ENCODE peak calls at places on chromosomes 12 and 14, in ten cellular contexts. E, F, K, V, X, U, O, I, W and L are unnamed samples. For H3K4me1, the result is how much of the 10 kb centered on the place peaks cover.

GRCh38 chr14:94382684-94383663 is 5.4 kb downstream of the SERPINA1 start:
- DNase-seq in V (no peak), K (no peak), X (no peak), U (no peak), I (peak), W (no peak), E (no peak), F (no peak), O (no peak), L (no peak)

GRCh38 chr12:123962530-123962929 is 10.1 kb downstream of the CCDC92 start:
- DNase-seq in I (no peak), E (no peak), F (no peak), O (no peak), U (no peak), V (no peak), K (no peak), X (no peak), W (no peak), L (no peak)

GRCh38 chr14:52824479-52824878 is 33.1 kb upstream of the GNPNAT1 start:
- DNase-seq in K (no peak), I (no peak), E (no peak), W (no peak), X (no peak), V (no peak), F (no peak), O (no peak), U (no peak), L (no peak)

GRCh38 chr12:52452101-52452500 is at the start of gene KRT6B:
- DNase-seq in F (no peak), V (no peak), E (no peak), K (no peak), X (no peak), I (no peak), O (peak), W (no peak), U (no peak), L (no peak)

GRCh38 chr12:461425-461824 is 1.7 kb downstream of the B4GALNT3 start:
- DNase-seq in E (no peak), I (no peak), V (no peak), U (no peak), W (no peak), O (no peak), K (no peak), X (no peak), F (no peak), L (no peak)

GRCh38 chr12:5921027-5921909 is 23.8 kb downstream of the ANO2 start:
- DNase-seq in V (no peak), I (no peak), X (no peak), U (no peak), F (no peak), O (no peak), K (no peak), E (no peak), W (no peak), L (no peak)

GRCh38 chr14:28754209-28754985 is 12.2 kb upstream of the FOXG1 start:
- DNase-seq in V (no peak), U (no peak), I (no peak), X (no peak), W (peak), E (no peak), K (no peak), O (peak), F (no peak), L (no peak)

GRCh38 chr12:75722714-75723200 is 211.3 kb upstream of the KRR1 start:
- DNase-seq in V (peak), X (peak), F (peak), U (no peak), I (peak), K (no peak), O (peak), E (peak), W (peak), L (no peak)

GRCh38 chr14:100911665-100912316 is 8.3 kb upstream of the RTL1 start:
- DNase-seq in O (peak), I (no peak), X (no peak), U (no peak), K (no peak), E (no peak), F (no peak), W (no peak), V (no peak), L (no peak)

GRCh38 chr14:47278233-47278842 is 397.1 kb downstream of the MDGA2 start:
- DNase-seq in W (peak), U (no peak), O (peak), F (no peak), E (no peak), V (peak), X (no peak), K (peak), I (no peak), L (peak)

GRCh38 chr14:34013714-34014055 is 62.8 kb upstream of the EGLN3 start:
- DNase-seq in V (no peak), X (no peak), O (no peak), U (no peak), E (no peak), K (no peak), I (no peak), F (no peak), W (no peak), L (no peak)

GRCh38 chr12:3117628-3118027 is 40.4 kb downstream of the TSPAN9 start:
- DNase-seq in W (no peak), U (no peak), V (no peak), O (peak), E (no peak), K (no peak), X (no peak), I (no peak), F (no peak), L (no peak)

GRCh38 chr12:52014567-52015392 is 8.0 kb downstream of the TAMALIN start:
- DNase-seq in E (no peak), K (no peak), O (no peak), F (no peak), W (no peak), X (no peak), U (no peak), V (no peak), I (no peak), L (no peak)

GRCh38 chr14:103118663-103119404 is 4.4 kb upstream of the TNFAIP2 start:
- DNase-seq in O (no peak), F (no peak), V (no peak), I (peak), X (no peak), E (no peak), U (peak), K (peak), W (no peak), L (no peak)

GRCh38 chr12:29159690-29160089 is 10.6 kb downstream of the FAR2 start:
- DNase-seq in U (no peak), K (no peak), E (no peak), W (no peak), I (no peak), V (no peak), X (no peak), F (no peak), O (no peak), L (no peak)

GRCh38 chr12:43578782-43579181 is 26.8 kb upstream of the ADAMTS20 start:
- DNase-seq in W (no peak), O (no peak), K (no peak), E (no peak), F (no peak), I (no peak), V (no peak), U (no peak), X (no peak), L (no peak)

GRCh38 chr14:56023681-56024080 is 94.5 kb upstream of the PELI2 start:
- DNase-seq in X (no peak), W (no peak), E (no peak), V (no peak), F (no peak), O (no peak), U (no peak), I (no peak), K (no peak), L (no peak)

GRCh38 chr12:75721231-75721641 is 209.8 kb upstream of the KRR1 start:
- DNase-seq in X (no peak), E (no peak), W (no peak), V (no peak), K (no peak), I (no peak), U (no peak), F (no peak), O (no peak), L (no peak)

GRCh38 chr14:35403085-35403396 is 1.5 kb downstream of the NFKBIA start:
- DNase-seq in U (no peak), F (no peak), W (no peak), E (peak), X (no peak), I (peak), O (peak), K (peak), V (no peak), L (no peak)

GRCh38 chr14:91115986-91116385 is 2.1 kb downstream of the DGLUCY start:
- DNase-seq in K (no peak), E (no peak), W (no peak), U (no peak), I (no peak), X (no peak), F (no peak), O (peak), V (no peak), L (no peak)

DNA sequence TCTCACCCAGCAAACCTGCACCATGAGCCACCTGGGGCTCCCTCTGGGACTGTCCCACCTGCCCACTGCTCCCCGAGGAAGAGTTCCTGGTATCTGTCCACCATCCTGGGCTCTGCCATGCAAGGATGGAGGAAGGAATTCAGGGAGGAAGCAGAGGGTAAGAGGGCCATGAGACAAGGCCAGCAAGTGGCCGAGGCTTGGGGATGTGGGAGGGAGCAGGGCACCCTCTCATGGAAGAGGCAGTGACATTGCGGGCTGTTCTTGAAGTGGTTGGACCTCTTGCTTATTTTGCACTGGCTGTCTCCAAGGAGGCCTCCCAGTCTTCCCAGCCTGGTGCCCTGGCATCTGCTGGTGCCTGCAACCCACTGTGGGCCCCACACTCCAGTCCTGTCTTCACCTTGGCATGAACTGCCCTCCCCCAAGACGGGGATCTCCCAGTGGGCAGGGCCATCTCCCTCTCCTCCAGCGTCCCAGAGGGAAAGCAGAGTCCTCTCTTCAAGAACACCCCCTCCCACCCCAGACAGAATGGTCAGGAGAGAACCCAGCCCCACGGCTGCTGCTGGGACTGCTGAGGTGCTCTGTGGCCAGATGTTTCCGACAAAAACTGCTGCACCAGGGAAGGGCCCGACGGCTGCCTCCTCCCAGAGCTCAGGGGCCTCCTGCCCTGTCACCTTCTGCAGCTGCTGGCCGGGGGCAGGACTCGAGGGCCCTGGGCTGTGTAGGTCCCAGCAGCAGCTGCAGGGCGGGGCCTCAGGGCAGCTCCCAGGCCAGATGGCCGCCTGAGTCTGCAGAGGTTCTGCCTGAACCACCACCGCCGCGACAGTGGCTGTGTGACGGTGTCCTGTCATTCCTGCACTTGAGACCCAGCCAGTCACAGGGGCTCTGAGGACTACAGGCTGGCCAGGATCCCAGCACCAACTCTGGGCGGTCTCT is 1.8 kb upstream of the AKT1 start:
- DNase-seq in E (no peak), O (no peak), I (no peak), U (no peak), X (no peak), K (no peak), W (no peak), F (no peak), V (no peak), L (no peak)
- H3K4me1 ChIP-seq in E (under half), O (under half), I (under half), U (half or more), X (under half), K (half or more), W (under half), F (half or more), V (under half), L (under half)

GRCh38 chr14:60093606-60094005 is 1.9 kb downstream of the PCNX4 start:
- DNase-seq in K (no peak), O (peak), I (no peak), F (no peak), U (no peak), W (no peak), X (no peak), V (no peak), E (no peak), L (no peak)
- H3K27ac ChIP-seq in K (no peak), O (no peak), I (no peak), F (peak), U (peak), W (peak), X (no peak), V (no peak), E (peak), L (no peak)

DNA sequence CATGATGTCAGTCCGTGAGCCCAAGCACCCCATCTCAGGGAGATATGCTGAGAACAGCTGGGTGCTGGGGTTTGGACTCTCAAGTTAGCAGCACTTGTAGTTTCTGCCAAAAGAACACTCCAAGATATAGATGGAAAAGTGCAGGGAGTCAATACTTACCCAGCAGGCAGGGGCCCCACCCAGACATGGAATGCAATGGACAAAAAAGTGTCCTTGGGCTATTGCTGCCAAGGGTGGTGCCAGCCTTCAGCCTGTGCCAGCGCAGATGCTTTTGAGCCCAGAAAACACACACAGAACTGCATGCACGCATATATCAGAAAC is 17.0 kb upstream of the IRF2BPL start:
- DNase-seq in W (no peak), O (peak), E (no peak), F (no peak), X (no peak), V (no peak), K (no peak), I (peak), U (peak), L (no peak)
- H3K4me1 ChIP-seq in W (half or more), O (half or more), E (half or more), F (half or more), X (under half), V (half or more), K (half or more), I (under half), U (half or more), L (under half)

GRCh38 chr12:21942377-21942703 is 1.1 kb upstream of the ABCC9 start:
- DNase-seq in I (no peak), U (no peak), K (no peak), E (no peak), O (no peak), X (no peak), W (no peak), V (no peak), F (no peak), L (no peak)
- H3K27ac ChIP-seq in I (no peak), U (peak), K (peak), E (no peak), O (no peak), X (no peak), W (no peak), V (no peak), F (peak), L (no peak)

DNA sequence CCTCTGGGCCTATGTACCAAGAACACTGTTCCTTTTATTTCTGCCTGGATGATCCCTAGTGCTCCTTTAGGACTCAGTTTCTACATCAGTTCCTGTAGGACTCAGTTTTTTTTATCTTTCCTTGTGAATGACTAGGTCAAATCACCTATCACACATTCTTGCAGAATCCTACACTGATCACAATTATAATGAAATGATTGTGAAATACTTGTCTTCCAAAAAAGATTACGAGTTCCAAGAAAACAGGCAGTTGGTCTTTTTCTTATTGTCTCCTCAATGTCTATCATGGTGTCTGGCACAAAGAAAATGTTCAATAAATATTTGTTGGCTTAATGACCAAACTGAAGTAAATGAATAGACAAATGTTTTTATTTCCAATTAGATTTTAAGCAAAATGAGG is 95.5 kb upstream of the GARIN6 start:
- DNase-seq in K (no peak), F (no peak), U (no peak), I (no peak), X (no peak), W (no peak), V (no peak), E (no peak), O (no peak), L (no peak)
- H3K4me1 ChIP-seq in K (under half), F (under half), U (under half), I (under half), X (under half), W (under half), V (under half), E (under half), O (under half), L (under half)